ENCODE peak calls at places on chromosomes 3 and 15, in five cellular contexts. One of them, this sample, is unnamed.

GRCh38 chr15:31268108-31268501 is 58.5 kb upstream of the KLF13 start:
- DNase-seq in activated T-cell treated with anti-CD3 and anti-CD28 coated beads for 1 hour: no peak
- DNase-seq in iris pigment epithelial cell: no peak
- DNase-seq in occipital lobe: no peak
- DNase-seq in progenitor cell of endocrine pancreas: no peak
- DNase-seq in this sample: peak

GRCh38 chr3:169453256-169454059 is 210.1 kb downstream of the MECOM start:
- DNase-seq in activated T-cell treated with anti-CD3 and anti-CD28 coated beads for 1 hour: no peak
- DNase-seq in iris pigment epithelial cell: no peak
- DNase-seq in occipital lobe: no peak
- DNase-seq in progenitor cell of endocrine pancreas: no peak
- DNase-seq in this sample: no peak

GRCh38 chr15:79088426-79089205 is 2.0 kb downstream of the RASGRF1 start:
- DNase-seq in activated T-cell treated with anti-CD3 and anti-CD28 coated beads for 1 hour: no peak
- DNase-seq in iris pigment epithelial cell: no peak
- DNase-seq in occipital lobe: no peak
- DNase-seq in progenitor cell of endocrine pancreas: no peak
- DNase-seq in this sample: no peak

GRCh38 chr3:173584834-173585831 is 187.6 kb downstream of the NLGN1 start:
- DNase-seq in activated T-cell treated with anti-CD3 and anti-CD28 coated beads for 1 hour: no peak
- DNase-seq in iris pigment epithelial cell: peak
- DNase-seq in occipital lobe: peak
- DNase-seq in progenitor cell of endocrine pancreas: peak
- DNase-seq in this sample: no peak

GRCh38 chr15:31306426-31307269 is 20.0 kb upstream of the KLF13 start:
- DNase-seq in activated T-cell treated with anti-CD3 and anti-CD28 coated beads for 1 hour: no peak
- DNase-seq in iris pigment epithelial cell: no peak
- DNase-seq in occipital lobe: peak
- DNase-seq in progenitor cell of endocrine pancreas: no peak
- DNase-seq in this sample: no peak

GRCh38 chr3:16406579-16406978 is 106.9 kb downstream of the RFTN1 start:
- DNase-seq in activated T-cell treated with anti-CD3 and anti-CD28 coated beads for 1 hour: no peak
- DNase-seq in iris pigment epithelial cell: no peak
- DNase-seq in occipital lobe: no peak
- DNase-seq in progenitor cell of endocrine pancreas: no peak
- DNase-seq in this sample: no peak

GRCh38 chr3:41448396-41448795 is 249.1 kb downstream of the CTNNB1 start:
- DNase-seq in activated T-cell treated with anti-CD3 and anti-CD28 coated beads for 1 hour: no peak
- DNase-seq in iris pigment epithelial cell: no peak
- DNase-seq in occipital lobe: no peak
- DNase-seq in progenitor cell of endocrine pancreas: no peak
- DNase-seq in this sample: no peak

GRCh38 chr15:89433686-89434085 is 62.7 kb downstream of the RHCG start:
- DNase-seq in activated T-cell treated with anti-CD3 and anti-CD28 coated beads for 1 hour: no peak
- DNase-seq in iris pigment epithelial cell: no peak
- DNase-seq in occipital lobe: no peak
- DNase-seq in progenitor cell of endocrine pancreas: no peak
- DNase-seq in this sample: no peak

GRCh38 chr15:28107111-28107893 is 8.2 kb upstream of the OCA2 start:
- DNase-seq in activated T-cell treated with anti-CD3 and anti-CD28 coated beads for 1 hour: no peak
- DNase-seq in iris pigment epithelial cell: peak
- DNase-seq in occipital lobe: no peak
- DNase-seq in progenitor cell of endocrine pancreas: peak
- DNase-seq in this sample: peak

GRCh38 chr3:127228866-127229265 is 35.9 kb downstream of the PRR23E start:
- DNase-seq in activated T-cell treated with anti-CD3 and anti-CD28 coated beads for 1 hour: no peak
- DNase-seq in iris pigment epithelial cell: no peak
- DNase-seq in occipital lobe: no peak
- DNase-seq in progenitor cell of endocrine pancreas: no peak
- DNase-seq in this sample: no peak

GRCh38 chr15:101242160-101242998 is 9.5 kb downstream of the CHSY1 start:
- DNase-seq in activated T-cell treated with anti-CD3 and anti-CD28 coated beads for 1 hour: peak
- DNase-seq in iris pigment epithelial cell: peak
- DNase-seq in occipital lobe: no peak
- DNase-seq in progenitor cell of endocrine pancreas: no peak
- DNase-seq in this sample: no peak

GRCh38 chr15:30922469-30923311 is 19.0 kb downstream of the FAN1 start:
- DNase-seq in activated T-cell treated with anti-CD3 and anti-CD28 coated beads for 1 hour: no peak
- DNase-seq in iris pigment epithelial cell: peak
- DNase-seq in occipital lobe: peak
- DNase-seq in progenitor cell of endocrine pancreas: no peak
- DNase-seq in this sample: no peak

GRCh38 chr3:65658398-65658797 is 380.3 kb downstream of the MAGI1 start:
- DNase-seq in activated T-cell treated with anti-CD3 and anti-CD28 coated beads for 1 hour: no peak
- DNase-seq in iris pigment epithelial cell: no peak
- DNase-seq in occipital lobe: no peak
- DNase-seq in progenitor cell of endocrine pancreas: no peak
- DNase-seq in this sample: no peak

GRCh38 chr15:62464705-62465104 is 299.6 kb upstream of the C2CD4B start:
- DNase-seq in activated T-cell treated with anti-CD3 and anti-CD28 coated beads for 1 hour: no peak
- DNase-seq in iris pigment epithelial cell: peak
- DNase-seq in occipital lobe: no peak
- DNase-seq in progenitor cell of endocrine pancreas: no peak
- DNase-seq in this sample: no peak

GRCh38 chr15:94070341-94071275 is 160.8 kb upstream of the MCTP2 start:
- DNase-seq in activated T-cell treated with anti-CD3 and anti-CD28 coated beads for 1 hour: no peak
- DNase-seq in iris pigment epithelial cell: no peak
- DNase-seq in occipital lobe: no peak
- DNase-seq in progenitor cell of endocrine pancreas: no peak
- DNase-seq in this sample: no peak

GRCh38 chr15:96070636-96071035 is 259.9 kb upstream of the NR2F2 start:
- DNase-seq in activated T-cell treated with anti-CD3 and anti-CD28 coated beads for 1 hour: no peak
- DNase-seq in iris pigment epithelial cell: no peak
- DNase-seq in occipital lobe: no peak
- DNase-seq in progenitor cell of endocrine pancreas: no peak
- DNase-seq in this sample: no peak

GRCh38 chr3:9036327-9037112 is 73.2 kb upstream of the RAD18 start:
- DNase-seq in activated T-cell treated with anti-CD3 and anti-CD28 coated beads for 1 hour: no peak
- DNase-seq in iris pigment epithelial cell: no peak
- DNase-seq in occipital lobe: no peak
- DNase-seq in progenitor cell of endocrine pancreas: no peak
- DNase-seq in this sample: no peak

GRCh38 chr3:30640856-30641255 is 34.5 kb downstream of the TGFBR2 start:
- DNase-seq in activated T-cell treated with anti-CD3 and anti-CD28 coated beads for 1 hour: no peak
- DNase-seq in iris pigment epithelial cell: no peak
- DNase-seq in occipital lobe: no peak
- DNase-seq in progenitor cell of endocrine pancreas: no peak
- DNase-seq in this sample: no peak

GRCh38 chr15:35738370-35738769 is 192.4 kb upstream of the DPH6 start:
- DNase-seq in activated T-cell treated with anti-CD3 and anti-CD28 coated beads for 1 hour: no peak
- DNase-seq in iris pigment epithelial cell: peak
- DNase-seq in occipital lobe: no peak
- DNase-seq in progenitor cell of endocrine pancreas: no peak
- DNase-seq in this sample: no peak

GRCh38 chr3:186882881-186883685 is 40.6 kb downstream of the ADIPOQ start:
- DNase-seq in activated T-cell treated with anti-CD3 and anti-CD28 coated beads for 1 hour: no peak
- DNase-seq in iris pigment epithelial cell: peak
- DNase-seq in occipital lobe: no peak
- DNase-seq in progenitor cell of endocrine pancreas: no peak
- DNase-seq in this sample: no peak

This sample was measured in mesenteric fat pad.